ENCODE peak calls at places on chromosome 18, in ten cellular contexts. W is endodermal cell; T is bronchial epithelial cell; D is heart left ventricle; F is fibroblast of lung; L is neural progenitor cell; M is ovary; X is CD8-positive, alpha-beta T cell; S is mammary epithelial cell; J is sigmoid colon. Q is an unnamed sample.

GRCh38 chr18:59814872-59815271 is 84.9 kb upstream of the PMAIP1 start:
- DNase-seq in W (no peak), T (peak; percentile 61), D (no peak), F (peak; percentile 90), L (no peak), M (no peak), X (no peak), S (peak; percentile 57), J (no peak), Q (no peak)

GRCh38 chr18:12883003-12883683 is 894 bp downstream of the PTPN2 start:
- DNase-seq in W (no peak), T (no peak), D (no peak), F (no peak), L (peak; percentile 21), M (no peak), X (peak; percentile 22), S (no peak), J (no peak), Q (no peak)

GRCh38 chr18:45974088-45974536 is 7.0 kb upstream of the EPG5 start:
- DNase-seq in W (peak; percentile 80), T (peak; percentile 87), D (peak; percentile 48), F (peak; percentile 73), L (peak; percentile 72), M (peak; percentile 56), X (peak; percentile 70), S (peak; percentile 76), J (no peak), Q (peak; percentile 49)

GRCh38 chr18:31720867-31721266 is 36.5 kb upstream of the B4GALT6 start:
- DNase-seq in W (no peak), T (peak; percentile 20), D (no peak), F (peak; percentile 40), L (no peak), M (no peak), X (no peak), S (no peak), J (no peak), Q (no peak)

GRCh38 chr18:69397096-69397495 is 3.6 kb upstream of the DOK6 start:
- DNase-seq in W (peak; percentile 53), T (peak; percentile 0), D (no peak), F (peak; percentile 74), L (peak; percentile 8), M (no peak), X (no peak), S (no peak), J (no peak), Q (no peak)

GRCh38 chr18:11494093-11494492 is 115.3 kb upstream of the SLC35G4 start:
- DNase-seq in W (no peak), T (peak; percentile 27), D (no peak), F (peak; percentile 69), L (no peak), M (no peak), X (no peak), S (no peak), J (no peak), Q (no peak)

GRCh38 chr18:73153271-73153670 is 285.5 kb upstream of the NETO1 start:
- DNase-seq in W (no peak), T (peak; percentile 55), D (no peak), F (peak; percentile 49), L (no peak), M (no peak), X (no peak), S (peak; percentile 57), J (no peak), Q (no peak)

GRCh38 chr18:49623571-49623970 is 61.7 kb downstream of the LIPG start:
- DNase-seq in W (no peak), T (peak; percentile 57), D (no peak), F (peak; percentile 20), L (no peak), M (no peak), X (no peak), S (peak; percentile 70), J (no peak), Q (no peak)

GRCh38 chr18:74013955-74014354 is 133.7 kb downstream of the FBXO15 start:
- DNase-seq in W (no peak), T (peak; percentile 90), D (no peak), F (peak; percentile 89), L (no peak), M (no peak), X (no peak), S (peak; percentile 81), J (no peak), Q (no peak)

GRCh38 chr18:42183746-42184145 is 228.7 kb downstream of the PIK3C3 start:
- DNase-seq in W (no peak), T (peak; percentile 73), D (no peak), F (peak; percentile 96), L (no peak), M (no peak), X (no peak), S (peak; percentile 86), J (no peak), Q (no peak)

GRCh38 chr18:7904529-7904928 is 337.4 kb downstream of the PTPRM start:
- DNase-seq in W (no peak), T (peak; percentile 64), D (no peak), F (peak; percentile 80), L (no peak), M (no peak), X (no peak), S (peak; percentile 80), J (no peak), Q (no peak)

GRCh38 chr18:7898181-7898580 is 331.1 kb downstream of the PTPRM start:
- DNase-seq in W (no peak), T (no peak), D (no peak), F (no peak), L (peak; percentile 51), M (no peak), X (no peak), S (no peak), J (no peak), Q (no peak)

GRCh38 chr18:7902399-7902839 is 335.3 kb downstream of the PTPRM start:
- DNase-seq in W (no peak), T (no peak), D (no peak), F (peak; percentile 63), L (no peak), M (peak; percentile 72), X (no peak), S (no peak), J (peak; percentile 87), Q (peak; percentile 52)

GRCh38 chr18:7899078-7899477 is 332.0 kb downstream of the PTPRM start:
- DNase-seq in W (no peak), T (no peak), D (no peak), F (no peak), L (no peak), M (no peak), X (no peak), S (no peak), J (no peak), Q (no peak)

DNA sequence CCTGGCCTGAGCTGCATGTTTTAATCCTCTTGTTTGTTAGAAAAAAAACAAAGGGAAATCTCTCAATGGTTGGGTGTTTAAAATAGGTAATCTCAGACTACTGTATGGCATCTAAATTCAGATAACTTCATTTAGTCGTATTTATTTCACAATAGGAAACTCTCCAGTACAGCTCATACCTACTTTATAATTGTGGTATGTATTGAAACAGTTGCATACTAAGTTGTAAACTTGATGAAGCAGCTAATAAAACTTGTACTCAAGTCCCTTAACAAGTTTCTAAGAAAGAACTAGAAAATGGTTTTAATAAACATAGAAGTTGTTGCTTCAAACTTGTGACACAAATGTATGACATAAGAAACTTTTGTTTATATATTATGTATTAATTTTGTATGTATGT is 334.5 kb downstream of the PTPRM start:
- DNase-seq in W (no peak), T (no peak), D (no peak), F (no peak), L (no peak), M (no peak), X (no peak), S (no peak), J (no peak), Q (no peak)
- TF ChIP-seq CTCF in W (no peak), T (no peak), D (no peak), F (no peak), L (no peak), M (no peak), X (no peak), S (no peak), J (no peak), Q (no peak)

GRCh38 chr18:47334966-47335365 is 83.5 kb upstream of the SKOR2 start:
- DNase-seq in W (no peak), T (no peak), D (no peak), F (no peak), L (no peak), M (no peak), X (no peak), S (no peak), J (no peak), Q (no peak)

GRCh38 chr18:47331051-47331450 is 79.6 kb upstream of the SKOR2 start:
- DNase-seq in W (no peak), T (no peak), D (no peak), F (no peak), L (no peak), M (no peak), X (no peak), S (no peak), J (no peak), Q (no peak)

GRCh38 chr18:47331641-47332040 is 80.2 kb upstream of the SKOR2 start:
- DNase-seq in W (no peak), T (no peak), D (no peak), F (no peak), L (no peak), M (no peak), X (no peak), S (no peak), J (no peak), Q (no peak)
- H3K27me3 ChIP-seq in W (no peaks in the 10 kb centered on the region), T (no peaks in the 10 kb centered on the region), D (no peaks in the 10 kb centered on the region), F (no peaks in the 10 kb centered on the region), L (no peaks in the 10 kb centered on the region), M (no peaks in the 10 kb centered on the region), X (no peaks in the 10 kb centered on the region), S (no peaks in the 10 kb centered on the region), J (no peaks in the 10 kb centered on the region), Q (no peaks in the 10 kb centered on the region)

DNA sequence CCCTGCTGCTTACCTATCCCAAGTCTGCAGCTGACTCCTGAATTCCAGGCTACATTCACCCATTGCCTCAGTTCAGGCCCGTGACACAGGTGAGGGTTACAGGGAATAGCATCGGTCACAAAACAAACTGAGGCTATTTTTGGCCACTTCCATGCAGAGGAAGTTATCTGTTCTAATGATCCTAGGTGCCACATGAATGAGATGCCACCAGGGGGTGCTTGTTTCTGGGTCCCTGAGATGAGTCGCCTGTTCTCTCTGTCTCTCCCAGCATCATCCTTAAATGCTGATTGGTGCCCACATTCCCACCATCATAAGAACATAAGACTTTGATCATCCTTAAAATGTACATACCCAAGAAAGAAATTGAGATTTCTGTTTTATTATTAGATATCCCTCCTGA is 119.0 kb upstream of the CELF4 start:
- DNase-seq in W (peak; percentile 61), T (no peak), D (no peak), F (no peak), L (no peak), M (no peak), X (no peak), S (no peak), J (no peak), Q (no peak)
- TF ChIP-seq CTCF in W (peak; percentile 67), T (no peak), D (no peak), F (no peak), L (peak; percentile 22), M (no peak), X (no peak), S (no peak), J (no peak), Q (no peak)

DNA sequence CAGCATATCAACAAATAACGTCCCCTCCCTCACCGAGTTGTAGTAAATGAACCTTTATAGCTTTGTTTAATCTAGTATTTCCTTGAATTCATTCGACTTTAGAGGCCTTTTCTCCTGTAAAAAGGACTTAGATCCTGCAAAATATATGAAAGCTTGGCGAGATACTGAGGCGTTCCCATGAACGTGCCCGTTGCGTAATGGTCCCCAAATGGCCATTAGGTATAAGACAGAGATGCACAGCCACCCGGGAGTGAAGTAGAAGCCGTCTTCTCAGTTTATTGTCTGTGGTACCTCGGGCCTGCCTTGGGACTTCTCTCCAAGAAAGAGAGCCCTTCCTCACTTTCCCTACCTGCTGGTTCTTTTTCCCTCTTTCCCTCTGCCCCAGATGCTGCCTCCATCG is 310.6 kb downstream of the CELF4 start:
- DNase-seq in W (no peak), T (no peak), D (no peak), F (no peak), L (no peak), M (no peak), X (no peak), S (no peak), J (no peak), Q (no peak)
- H3K27me3 ChIP-seq in W (peaks cover 47% of the 10 kb centered on the region), T (peaks cover 9% of the 10 kb centered on the region), D (peaks cover 8% of the 10 kb centered on the region), F (peaks cover 13% of the 10 kb centered on the region), L (peaks cover 68% of the 10 kb centered on the region), M (no peaks in the 10 kb centered on the region), X (peaks cover 7% of the 10 kb centered on the region), S (no peaks in the 10 kb centered on the region), J (peaks cover 54% of the 10 kb centered on the region), Q (peaks cover 14% of the 10 kb centered on the region)